ENCODE peak calls at places on chromosomes 3 and 15, in four cellular contexts. M is GM12878, L is HepG2, C is H1. F is an unnamed sample.

GRCh38 chr15:94747510-94747909 is 516.1 kb downstream of the MCTP2 start:
- DNase-seq in M (no peak), L (no peak), C (no peak), F (no peak)

GRCh38 chr3:45387171-45387570 is 1.2 kb upstream of the LARS2 start:
- DNase-seq in M (no peak), L (no peak), C (no peak), F (no peak)

GRCh38 chr3:173711619-173712018 is 314.1 kb downstream of the NLGN1 start:
- DNase-seq in M (no peak), L (no peak), C (no peak), F (no peak)

GRCh38 chr3:122961146-122961545 is 66.4 kb downstream of the SEMA5B start:
- DNase-seq in M (no peak), L (no peak), C (no peak), F (no peak)

GRCh38 chr3:195075199-195075940 is 195.6 kb downstream of the XXYLT1 start:
- DNase-seq in M (no peak), L (no peak), C (no peak), F (no peak)

GRCh38 chr15:50415752-50416404 is 8.3 kb upstream of the USP8 start:
- DNase-seq in M (no peak), L (peak), C (no peak), F (no peak)

GRCh38 chr3:38168151-38168987 is 3.0 kb downstream of the OXSR1 start:
- DNase-seq in M (no peak), L (no peak), C (no peak), F (no peak)

GRCh38 chr3:150235799-150236198 is 172.3 kb upstream of the TSC22D2 start:
- DNase-seq in M (no peak), L (no peak), C (no peak), F (no peak)

GRCh38 chr3:178084938-178085816 is 451.1 kb upstream of the KCNMB2 start:
- DNase-seq in M (no peak), L (peak), C (peak), F (peak)

GRCh38 chr3:80983753-80984152 is 777.7 kb downstream of the GBE1 start:
- DNase-seq in M (no peak), L (no peak), C (no peak), F (no peak)

GRCh38 chr3:182148360-182148759 is 436.6 kb downstream of the SOX2 start:
- DNase-seq in M (no peak), L (peak), C (no peak), F (no peak)

GRCh38 chr3:79056498-79056897 is 711.3 kb downstream of the ROBO1 start:
- DNase-seq in M (no peak), L (no peak), C (no peak), F (no peak)

GRCh38 chr3:123498761-123499160 is 49.9 kb upstream of the ADCY5 start:
- DNase-seq in M (no peak), L (no peak), C (no peak), F (no peak)

GRCh38 chr3:69370945-69371301 is 15.0 kb downstream of the FRMD4B start:
- DNase-seq in M (no peak), L (no peak), C (no peak), F (no peak)

GRCh38 chr15:74866090-74866489 is 7.1 kb downstream of the SCAMP2 start:
- DNase-seq in M (no peak), L (no peak), C (no peak), F (no peak)

GRCh38 chr3:197428117-197428761 is 127.5 kb downstream of the BDH1 start:
- DNase-seq in M (no peak), L (peak), C (no peak), F (no peak)
- H3K4me3 ChIP-seq in M (no peak), L (no peak), C (no peak), F (no peak)

GRCh38 chr3:188905991-188906635 is 265.7 kb upstream of the TPRG1 start:
- DNase-seq in M (no peak), L (no peak), C (no peak), F (no peak)
- TF ChIP-seq SUZ12 in M (no peak), L (no peak), C (no peak), F (no peak)

GRCh38 chr3:11156026-11156410 is 1.7 kb downstream of the HRH1 start:
- DNase-seq in M (no peak), L (no peak), C (no peak), F (no peak)

GRCh38 chr3:11154036-11154952 is at the start of gene HRH1:
- DNase-seq in M (no peak), L (no peak), C (peak), F (no peak)

GRCh38 chr3:11157406-11157805 is 3.1 kb downstream of the HRH1 start:
- DNase-seq in M (no peak), L (no peak), C (no peak), F (no peak)

GRCh38 chr3:11154953-11155325 is 646 bp downstream of the HRH1 start:
- DNase-seq in M (no peak), L (no peak), C (peak), F (no peak)

GRCh38 chr3:11155341-11156025 is 1.2 kb downstream of the HRH1 start:
- DNase-seq in M (no peak), L (peak), C (peak), F (peak)
- H3K4me3 ChIP-seq in M (no peak), L (no peak), C (peak), F (peak)

GRCh38 chr3:121883507-121883906 is 10.7 kb upstream of the SLC15A2 start:
- DNase-seq in M (no peak), L (peak), C (no peak), F (no peak)
- TF ChIP-seq SUZ12 in M (no peak), L (no peak), C (no peak), F (no peak)

GRCh38 chr15:29682781-29683180 is 139.5 kb downstream of the TJP1 start:
- DNase-seq in M (no peak), L (no peak), C (no peak), F (no peak)
- H3K4me3 ChIP-seq in M (no peak), L (no peak), C (no peak), F (no peak)

GRCh38 chr15:61390138-61390537 is 161.0 kb upstream of the RORA start:
- DNase-seq in M (no peak), L (no peak), C (no peak), F (no peak)
- TF ChIP-seq SUZ12 in M (no peak), L (no peak), C (no peak), F (no peak)

GRCh38 chr3:111592143-111592542 is 3.0 kb downstream of the ZBED2 start:
- DNase-seq in M (no peak), L (no peak), C (no peak), F (no peak)
- H3K4me3 ChIP-seq in M (no peak), L (no peak), C (no peak), F (no peak)

GRCh38 chr3:107409365-107409764 is 32.1 kb downstream of the CCDC54 start:
- DNase-seq in M (no peak), L (no peak), C (no peak), F (no peak)
- TF ChIP-seq SUZ12 in M (no peak), L (no peak), C (no peak), F (no peak)

GRCh38 chr3:62318365-62318751 is 55.0 kb downstream of the FEZF2 start:
- DNase-seq in M (no peak), L (no peak), C (no peak), F (no peak)
- H3K4me3 ChIP-seq in M (no peak), L (no peak), C (peak), F (peak)

GRCh38 chr3:156448300-156448699 is 106.6 kb downstream of the SSR3 start:
- DNase-seq in M (no peak), L (peak), C (peak), F (peak)
- TF ChIP-seq SUZ12 in M (no peak), L (no peak), C (no peak), F (no peak)

F was measured in NT2/D1.